ENCODE peak calls at places on chromosomes 12 and 14, in six cellular contexts. S, A, R, N, P and T are unnamed samples.

GRCh38 chr12:99029502-99030271 is 384.6 kb downstream of the APAF1 start:
- DNase-seq in S (no peak), A (no peak), R (no peak), N (no peak), P (no peak), T (no peak)

GRCh38 chr14:22887260-22887989 is 4.4 kb downstream of the REM2 start:
- DNase-seq in S (peak), A (peak), R (peak), N (no peak), P (no peak), T (no peak)

GRCh38 chr14:92340071-92340470 is 17.1 kb downstream of the SLC24A4 start:
- DNase-seq in S (no peak), A (no peak), R (no peak), N (no peak), P (no peak), T (no peak)

GRCh38 chr12:4251228-4251891 is 22.2 kb upstream of the CCND2 start:
- DNase-seq in S (no peak), A (no peak), R (no peak), N (no peak), P (no peak), T (no peak)

GRCh38 chr14:84686550-84686949 is 843.4 kb upstream of the FLRT2 start:
- DNase-seq in S (no peak), A (no peak), R (no peak), N (no peak), P (no peak), T (no peak)

GRCh38 chr12:47491516-47491915 is 214.3 kb downstream of the RPAP3 start:
- DNase-seq in S (no peak), A (no peak), R (no peak), N (no peak), P (no peak), T (no peak)

GRCh38 chr14:60561845-60562746 is 53.1 kb downstream of the SIX6 start:
- DNase-seq in S (peak), A (peak), R (peak), N (no peak), P (no peak), T (peak)

GRCh38 chr14:89276424-89276975 is 140.5 kb downstream of the FOXN3 start:
- DNase-seq in S (peak), A (no peak), R (peak), N (no peak), P (no peak), T (no peak)

GRCh38 chr12:70365648-70366518 is at the start of gene KCNMB4:
- DNase-seq in S (peak), A (peak), R (peak), N (no peak), P (no peak), T (peak)

GRCh38 chr12:50187084-50187900 is 20.1 kb upstream of the CERS5 start:
- DNase-seq in S (peak), A (no peak), R (peak), N (no peak), P (peak), T (no peak)

DNA sequence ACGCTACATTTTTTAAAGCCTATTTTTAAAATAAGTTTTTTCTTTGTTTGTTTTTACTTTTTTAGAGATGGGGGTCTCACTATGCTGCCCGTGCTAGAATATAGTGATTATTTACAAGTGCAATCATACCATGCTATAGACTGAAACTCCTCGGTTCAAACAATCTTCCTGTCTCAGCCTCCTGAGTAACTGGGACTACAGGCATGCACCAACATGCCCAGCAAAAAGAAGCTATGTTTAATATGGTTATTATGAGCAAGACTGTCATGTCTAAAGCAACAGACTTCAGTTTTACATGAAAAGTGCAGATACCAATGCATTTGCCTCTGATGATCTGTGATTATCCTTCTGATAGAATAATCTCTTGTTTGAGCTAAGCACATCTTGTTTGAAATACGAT is 45.6 kb upstream of the SGPP1 start:
- DNase-seq in S (peak), A (no peak), R (no peak), N (no peak), P (no peak), T (no peak)
- TF ChIP-seq CTCF in S (no peak), A (no peak), R (no peak), N (no peak), P (no peak), T (no peak)

GRCh38 chr14:54797556-54797955 is 105.1 kb downstream of the GCH1 start:
- DNase-seq in S (no peak), A (no peak), R (no peak), N (no peak), P (no peak), T (no peak)
- H3K4me3 ChIP-seq in S (no peak), A (no peak), R (no peak), N (no peak), P (no peak), T (no peak)

GRCh38 chr14:64844272-64844671 is 35.4 kb downstream of the SPTB start:
- DNase-seq in S (peak), A (no peak), R (no peak), N (no peak), P (no peak), T (no peak)

GRCh38 chr14:64838656-64839055 is 41.1 kb downstream of the SPTB start:
- DNase-seq in S (no peak), A (no peak), R (no peak), N (no peak), P (no peak), T (no peak)

GRCh38 chr14:64844993-64845536 is 34.6 kb downstream of the SPTB start:
- DNase-seq in S (no peak), A (no peak), R (no peak), N (no peak), P (no peak), T (no peak)

GRCh38 chr14:64841772-64842490 is 37.8 kb downstream of the SPTB start:
- DNase-seq in S (no peak), A (no peak), R (no peak), N (no peak), P (no peak), T (no peak)

GRCh38 chr14:64841121-64841611 is 38.5 kb downstream of the SPTB start:
- DNase-seq in S (no peak), A (no peak), R (peak), N (no peak), P (peak), T (no peak)
- TF ChIP-seq CTCF in S (no peak), A (no peak), R (peak), N (no peak), P (peak), T (peak)

GRCh38 chr12:85527192-85527591 is 247.2 kb downstream of the ALX1 start:
- DNase-seq in S (peak), A (no peak), R (no peak), N (no peak), P (no peak), T (no peak)

GRCh38 chr12:85531345-85531744 is 251.3 kb downstream of the ALX1 start:
- DNase-seq in S (peak), A (no peak), R (no peak), N (no peak), P (no peak), T (no peak)

GRCh38 chr12:85530486-85530885 is 250.5 kb downstream of the ALX1 start:
- DNase-seq in S (no peak), A (no peak), R (no peak), N (no peak), P (no peak), T (no peak)

GRCh38 chr12:85529896-85530295 is 249.9 kb downstream of the ALX1 start:
- DNase-seq in S (no peak), A (no peak), R (no peak), N (no peak), P (no peak), T (no peak)
- H3K4me3 ChIP-seq in S (no peak), A (no peak), R (no peak), N (no peak), P (no peak), T (no peak)

GRCh38 chr14:106141242-106142220 is 615.1 kb downstream of the TMEM121 start:
- DNase-seq in S (peak), A (no peak), R (no peak), N (no peak), P (no peak), T (peak)
- TF ChIP-seq CTCF in S (no peak), A (no peak), R (no peak), N (no peak), P (no peak), T (peak)

DNA sequence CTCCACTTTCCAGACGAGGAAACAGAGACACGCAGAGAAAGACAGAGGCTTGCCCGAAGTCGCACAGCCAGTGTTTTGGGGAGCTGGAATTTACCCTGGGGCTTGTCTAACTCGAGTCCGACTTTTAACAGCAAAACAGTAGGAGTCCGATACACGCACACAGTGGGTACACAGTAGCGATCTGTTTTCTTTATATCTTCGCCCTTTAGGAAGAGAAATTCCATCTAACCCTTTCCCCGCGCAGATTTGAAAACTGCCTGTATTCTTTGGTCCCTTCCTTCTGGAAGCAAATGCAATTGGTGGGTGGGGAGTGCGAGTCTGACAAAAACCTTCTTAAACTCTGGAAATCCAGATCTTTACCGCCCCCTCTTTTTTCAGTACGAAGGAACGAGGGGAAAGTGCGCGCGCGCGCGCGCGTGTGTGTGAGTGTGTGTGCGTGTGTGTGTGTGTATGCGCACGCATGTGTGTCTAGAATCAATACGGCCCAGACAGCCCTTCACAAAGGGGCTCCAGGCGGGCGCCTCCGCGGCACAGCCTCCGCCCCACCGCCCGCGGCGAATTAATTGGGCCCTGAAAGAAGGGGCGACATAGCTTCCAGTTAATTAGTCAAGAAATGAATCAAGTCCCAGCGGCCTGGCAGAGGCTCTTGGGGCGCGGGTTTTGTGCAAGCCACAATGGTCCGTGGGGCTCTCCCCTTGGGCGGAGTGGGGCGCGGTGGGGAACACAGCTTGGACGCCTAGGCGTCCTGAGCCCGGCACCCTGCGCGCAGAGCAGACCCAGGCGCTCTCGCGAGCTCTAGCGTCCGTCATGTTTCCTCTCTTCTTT is 14.0 kb upstream of the TBX3 start:
- DNase-seq in S (no peak), A (no peak), R (no peak), N (no peak), P (no peak), T (no peak)
- H3K4me3 ChIP-seq in S (no peak), A (no peak), R (peak), N (peak), P (peak), T (no peak)

GRCh38 chr12:97109441-97109840 is 202.4 kb downstream of the NEDD1 start:
- DNase-seq in S (no peak), A (no peak), R (no peak), N (no peak), P (no peak), T (no peak)
- TF ChIP-seq CTCF in S (no peak), A (no peak), R (no peak), N (no peak), P (no peak), T (no peak)

GRCh38 chr12:11652351-11653040 is 3.0 kb downstream of the ETV6 start:
- DNase-seq in S (peak), A (no peak), R (peak), N (peak), P (no peak), T (no peak)

GRCh38 chr12:11653215-11653753 is 3.8 kb downstream of the ETV6 start:
- DNase-seq in S (peak), A (no peak), R (no peak), N (no peak), P (no peak), T (no peak)

GRCh38 chr12:11656550-11656949 is 7.1 kb downstream of the ETV6 start:
- DNase-seq in S (no peak), A (no peak), R (peak), N (no peak), P (no peak), T (no peak)

GRCh38 chr12:11651785-11652184 is 2.3 kb downstream of the ETV6 start:
- DNase-seq in S (peak), A (no peak), R (peak), N (no peak), P (no peak), T (no peak)

DNA sequence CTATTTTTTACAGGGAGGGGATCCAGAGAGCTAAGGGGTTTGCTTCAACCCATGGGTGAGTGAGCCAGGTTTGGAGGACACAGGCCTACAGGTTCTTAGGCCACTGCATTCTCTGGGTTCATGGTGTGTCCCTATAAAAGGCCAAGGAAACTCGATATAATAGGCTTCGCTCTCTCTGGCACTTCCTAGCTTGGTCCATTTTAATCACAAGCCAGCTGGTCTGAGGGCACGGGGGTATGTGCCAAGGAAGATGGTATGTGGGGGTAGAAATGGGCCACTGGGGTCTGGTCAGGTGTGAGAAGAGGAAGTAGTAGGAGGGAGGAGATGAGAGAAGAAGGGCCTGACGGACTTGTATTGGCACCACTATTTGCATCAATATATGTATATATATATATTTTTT is 4.9 kb downstream of the ETV6 start:
- DNase-seq in S (peak), A (no peak), R (no peak), N (no peak), P (no peak), T (no peak)
- H3K4me3 ChIP-seq in S (peak), A (no peak), R (no peak), N (no peak), P (no peak), T (no peak)

DNA sequence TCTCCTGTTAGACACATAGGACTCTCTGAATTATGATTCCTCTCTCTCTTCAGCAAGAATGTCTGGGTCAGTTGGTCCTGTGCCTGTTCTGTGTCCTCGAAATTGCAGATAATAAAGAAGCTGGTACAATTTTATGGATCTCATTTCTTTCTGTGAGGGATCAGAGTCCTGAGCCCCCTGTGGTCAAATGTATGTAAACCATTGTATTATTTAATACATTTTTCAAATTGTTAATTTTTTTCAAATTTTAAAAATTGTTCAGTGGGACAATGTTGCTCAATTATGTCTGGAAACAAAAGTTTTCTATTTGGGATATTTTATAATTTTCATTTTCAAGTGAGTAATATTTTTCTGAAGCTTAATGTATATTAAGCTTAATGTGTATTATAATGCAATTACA is 513.5 kb downstream of the CCER1 start:
- DNase-seq in S (no peak), A (no peak), R (no peak), N (no peak), P (no peak), T (no peak)
- TF ChIP-seq CTCF in S (no peak), A (no peak), R (no peak), N (no peak), P (no peak), T (no peak)